ENCODE peak calls at places on chromosomes 6 and 20, in seven cellular contexts. One of them, this sample, is unnamed.

GRCh38 chr6:140052757-140053729 is 678.6 kb upstream of the CITED2 start:
- DNase-seq in fibroblast of the aortic adventitia: peak; percentile 54
- DNase-seq in A549: no peak
- DNase-seq in OCI-LY7: peak; percentile 4
- DNase-seq in upper lobe of right lung: no peak
- DNase-seq in adrenal gland: no peak
- DNase-seq in CD8-positive, alpha-beta T cell: no peak
- DNase-seq in this sample: peak; percentile 88

GRCh38 chr20:3101737-3102574 is 17.4 kb upstream of the AVP start:
- DNase-seq in fibroblast of the aortic adventitia: no peak
- DNase-seq in A549: no peak
- DNase-seq in upper lobe of right lung: no peak
- DNase-seq in OCI-LY7: no peak
- DNase-seq in adrenal gland: no peak
- DNase-seq in CD8-positive, alpha-beta T cell: peak; percentile 78
- DNase-seq in this sample: no peak

GRCh38 chr6:155349129-155349528 is 34.8 kb upstream of the TFB1M start:
- DNase-seq in adrenal gland: no peak
- DNase-seq in OCI-LY7: no peak
- DNase-seq in fibroblast of the aortic adventitia: peak; percentile 30
- DNase-seq in upper lobe of right lung: no peak
- DNase-seq in A549: no peak
- DNase-seq in CD8-positive, alpha-beta T cell: no peak
- DNase-seq in this sample: no peak

GRCh38 chr20:37990571-37991151 is 42.6 kb downstream of the TTI1 start:
- DNase-seq in OCI-LY7: peak; percentile 37
- DNase-seq in CD8-positive, alpha-beta T cell: no peak
- DNase-seq in adrenal gland: peak; percentile 61
- DNase-seq in upper lobe of right lung: peak; percentile 80
- DNase-seq in fibroblast of the aortic adventitia: peak; percentile 56
- DNase-seq in A549: peak; percentile 15
- DNase-seq in this sample: peak; percentile 65

GRCh38 chr6:11423667-11424066 is 113.9 kb upstream of the TMEM170B start:
- DNase-seq in fibroblast of the aortic adventitia: no peak
- DNase-seq in A549: no peak
- DNase-seq in upper lobe of right lung: no peak
- DNase-seq in adrenal gland: no peak
- DNase-seq in OCI-LY7: no peak
- DNase-seq in CD8-positive, alpha-beta T cell: no peak
- DNase-seq in this sample: no peak

GRCh38 chr6:45021652-45022051 is 306.5 kb upstream of the RUNX2 start:
- DNase-seq in adrenal gland: no peak
- DNase-seq in CD8-positive, alpha-beta T cell: no peak
- DNase-seq in OCI-LY7: no peak
- DNase-seq in upper lobe of right lung: no peak
- DNase-seq in A549: no peak
- DNase-seq in fibroblast of the aortic adventitia: peak; percentile 4
- DNase-seq in this sample: peak; percentile 42

GRCh38 chr6:151240036-151240685 is 394 bp downstream of the AKAP12 start:
- DNase-seq in A549: peak; percentile 60
- DNase-seq in upper lobe of right lung: peak; percentile 72
- DNase-seq in fibroblast of the aortic adventitia: peak; percentile 76
- DNase-seq in CD8-positive, alpha-beta T cell: no peak
- DNase-seq in OCI-LY7: no peak
- DNase-seq in adrenal gland: peak; percentile 59
- DNase-seq in this sample: peak; percentile 82

GRCh38 chr20:16476032-16476431 is 97.2 kb downstream of the KIF16B start:
- DNase-seq in CD8-positive, alpha-beta T cell: no peak
- DNase-seq in upper lobe of right lung: no peak
- DNase-seq in fibroblast of the aortic adventitia: peak; percentile 73
- DNase-seq in adrenal gland: no peak
- DNase-seq in OCI-LY7: peak; percentile 61
- DNase-seq in A549: peak; percentile 30
- DNase-seq in this sample: peak; percentile 73

GRCh38 chr6:167079853-167080297 is 43.0 kb upstream of the CCR6 start:
- DNase-seq in upper lobe of right lung: no peak
- DNase-seq in OCI-LY7: peak; percentile 87
- DNase-seq in CD8-positive, alpha-beta T cell: no peak
- DNase-seq in A549: no peak
- DNase-seq in adrenal gland: no peak
- DNase-seq in fibroblast of the aortic adventitia: no peak
- DNase-seq in this sample: no peak

GRCh38 chr6:134035823-134036296 is 16.6 kb downstream of the SLC2A12 start:
- DNase-seq in upper lobe of right lung: no peak
- DNase-seq in fibroblast of the aortic adventitia: peak; percentile 61
- DNase-seq in adrenal gland: no peak
- DNase-seq in OCI-LY7: peak; percentile 61
- DNase-seq in A549: peak; percentile 11
- DNase-seq in CD8-positive, alpha-beta T cell: no peak
- DNase-seq in this sample: peak; percentile 57

GRCh38 chr6:16130437-16130891 is 1.6 kb downstream of the MYLIP start:
- DNase-seq in A549: no peak
- DNase-seq in CD8-positive, alpha-beta T cell: no peak
- DNase-seq in adrenal gland: no peak
- DNase-seq in upper lobe of right lung: no peak
- DNase-seq in OCI-LY7: peak; percentile 20
- DNase-seq in fibroblast of the aortic adventitia: no peak
- DNase-seq in this sample: no peak

GRCh38 chr6:52233975-52234823 is 10.1 kb downstream of the IL17F start:
- DNase-seq in A549: peak; percentile 33
- DNase-seq in adrenal gland: peak; percentile 24
- DNase-seq in CD8-positive, alpha-beta T cell: no peak
- DNase-seq in upper lobe of right lung: no peak
- DNase-seq in OCI-LY7: peak; percentile 28
- DNase-seq in fibroblast of the aortic adventitia: peak; percentile 60
- DNase-seq in this sample: peak; percentile 52

GRCh38 chr6:158706369-158706982 is 56.6 kb downstream of the SYTL3 start:
- DNase-seq in fibroblast of the aortic adventitia: peak; percentile 57
- DNase-seq in adrenal gland: peak; percentile 56
- DNase-seq in CD8-positive, alpha-beta T cell: no peak
- DNase-seq in upper lobe of right lung: peak; percentile 75
- DNase-seq in A549: peak; percentile 73
- DNase-seq in OCI-LY7: peak; percentile 20
- DNase-seq in this sample: peak; percentile 68

GRCh38 chr6:3561745-3562144 is 104.9 kb upstream of the SLC22A23 start:
- DNase-seq in CD8-positive, alpha-beta T cell: no peak
- DNase-seq in adrenal gland: no peak
- DNase-seq in upper lobe of right lung: no peak
- DNase-seq in fibroblast of the aortic adventitia: peak; percentile 21
- DNase-seq in OCI-LY7: peak; percentile 6
- DNase-seq in A549: no peak
- DNase-seq in this sample: peak; percentile 35
- TF ChIP-seq CTCF in CD8-positive, alpha-beta T cell: no peak
- TF ChIP-seq CTCF in adrenal gland: no peak
- TF ChIP-seq CTCF in upper lobe of right lung: no peak
- TF ChIP-seq CTCF in fibroblast of the aortic adventitia: no peak
- TF ChIP-seq CTCF in OCI-LY7: no peak
- TF ChIP-seq CTCF in A549: no peak
- TF ChIP-seq CTCF in this sample: peak; percentile 41

GRCh38 chr6:70593118-70593486 is 26.4 kb downstream of the SDHAF4 start:
- DNase-seq in OCI-LY7: no peak
- DNase-seq in adrenal gland: no peak
- DNase-seq in A549: no peak
- DNase-seq in upper lobe of right lung: no peak
- DNase-seq in CD8-positive, alpha-beta T cell: no peak
- DNase-seq in fibroblast of the aortic adventitia: no peak
- DNase-seq in this sample: no peak

GRCh38 chr6:70590387-70590786 is 23.7 kb downstream of the SDHAF4 start:
- DNase-seq in upper lobe of right lung: no peak
- DNase-seq in fibroblast of the aortic adventitia: no peak
- DNase-seq in A549: no peak
- DNase-seq in OCI-LY7: no peak
- DNase-seq in adrenal gland: no peak
- DNase-seq in CD8-positive, alpha-beta T cell: no peak
- DNase-seq in this sample: no peak

GRCh38 chr6:70592391-70593117 is 25.8 kb downstream of the SDHAF4 start:
- DNase-seq in upper lobe of right lung: no peak
- DNase-seq in CD8-positive, alpha-beta T cell: no peak
- DNase-seq in OCI-LY7: no peak
- DNase-seq in A549: no peak
- DNase-seq in fibroblast of the aortic adventitia: peak; percentile 48
- DNase-seq in adrenal gland: no peak
- DNase-seq in this sample: no peak
- H3K4me3 ChIP-seq in upper lobe of right lung: no peak overlapping the region
- H3K4me3 ChIP-seq in CD8-positive, alpha-beta T cell: no peak overlapping the region
- H3K4me3 ChIP-seq in OCI-LY7: no peak overlapping the region
- H3K4me3 ChIP-seq in A549: no peak overlapping the region
- H3K4me3 ChIP-seq in fibroblast of the aortic adventitia: no peak overlapping the region
- H3K4me3 ChIP-seq in adrenal gland: no peak overlapping the region
- H3K4me3 ChIP-seq in this sample: no peak overlapping the region

GRCh38 chr6:33761922-33762629 is 15.4 kb upstream of the IP6K3 start:
- DNase-seq in adrenal gland: peak; percentile 80
- DNase-seq in CD8-positive, alpha-beta T cell: peak; percentile 57
- DNase-seq in OCI-LY7: peak; percentile 52
- DNase-seq in upper lobe of right lung: peak; percentile 80
- DNase-seq in A549: peak; percentile 40
- DNase-seq in fibroblast of the aortic adventitia: peak; percentile 39
- DNase-seq in this sample: peak; percentile 61
- TF ChIP-seq CTCF in adrenal gland: peak; percentile 69
- TF ChIP-seq CTCF in CD8-positive, alpha-beta T cell: no peak
- TF ChIP-seq CTCF in OCI-LY7: peak; percentile 75
- TF ChIP-seq CTCF in upper lobe of right lung: peak; percentile 50
- TF ChIP-seq CTCF in A549: peak; percentile 64
- TF ChIP-seq CTCF in fibroblast of the aortic adventitia: peak; percentile 61
- TF ChIP-seq CTCF in this sample: peak; percentile 77

GRCh38 chr20:62816879-62817873 is at the start of gene COL9A3:
- DNase-seq in fibroblast of the aortic adventitia: no peak
- DNase-seq in CD8-positive, alpha-beta T cell: no peak
- DNase-seq in adrenal gland: no peak
- DNase-seq in A549: no peak
- DNase-seq in OCI-LY7: no peak
- DNase-seq in upper lobe of right lung: no peak
- DNase-seq in this sample: no peak
- H3K4me3 ChIP-seq in fibroblast of the aortic adventitia: peak within 1 kb of the TSS; percentile 31
- H3K4me3 ChIP-seq in CD8-positive, alpha-beta T cell: peak within 1 kb of the TSS; percentile 35
- H3K4me3 ChIP-seq in adrenal gland: no peak within 1 kb of the TSS
- H3K4me3 ChIP-seq in A549: peak within 1 kb of the TSS; percentile 40
- H3K4me3 ChIP-seq in OCI-LY7: no peak within 1 kb of the TSS
- H3K4me3 ChIP-seq in upper lobe of right lung: peak within 1 kb of the TSS; percentile 14
- H3K4me3 ChIP-seq in this sample: no peak within 1 kb of the TSS

GRCh38 chr6:107800564-107801164 is 23.4 kb downstream of the SCML4 start:
- DNase-seq in fibroblast of the aortic adventitia: peak; percentile 11
- DNase-seq in CD8-positive, alpha-beta T cell: no peak
- DNase-seq in adrenal gland: no peak
- DNase-seq in OCI-LY7: no peak
- DNase-seq in upper lobe of right lung: no peak
- DNase-seq in A549: no peak
- DNase-seq in this sample: peak; percentile 18
- TF ChIP-seq CTCF in fibroblast of the aortic adventitia: peak; percentile 26
- TF ChIP-seq CTCF in CD8-positive, alpha-beta T cell: peak; percentile 40
- TF ChIP-seq CTCF in adrenal gland: no peak
- TF ChIP-seq CTCF in OCI-LY7: peak; percentile 60
- TF ChIP-seq CTCF in upper lobe of right lung: no peak
- TF ChIP-seq CTCF in A549: no peak
- TF ChIP-seq CTCF in this sample: no peak

DNA sequence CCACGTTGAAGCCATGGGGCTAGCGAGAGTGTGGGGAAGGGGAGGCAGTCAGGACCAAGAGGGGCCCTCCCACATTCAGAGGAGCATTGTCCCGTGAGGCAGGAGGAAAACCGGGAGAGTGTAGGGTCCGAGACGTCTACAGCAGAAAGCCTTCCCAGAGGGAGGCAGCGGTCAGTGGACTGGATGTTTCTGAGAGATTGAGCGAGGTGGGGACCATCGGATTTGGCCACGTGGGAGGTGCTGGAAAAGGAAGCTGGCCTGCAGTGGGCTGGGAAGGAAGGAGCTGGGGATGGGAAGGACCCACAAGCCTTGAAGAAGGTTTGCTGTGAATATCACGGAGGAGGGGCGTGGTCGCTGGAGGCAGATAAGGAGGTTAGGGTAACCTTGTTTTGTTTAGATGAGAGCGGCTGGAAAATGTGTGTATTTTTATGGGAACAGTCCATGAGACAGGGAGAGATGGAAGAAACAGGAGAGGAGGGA is 119.0 kb upstream of the RNF24 start:
- DNase-seq in adrenal gland: no peak
- DNase-seq in upper lobe of right lung: no peak
- DNase-seq in OCI-LY7: no peak
- DNase-seq in A549: no peak
- DNase-seq in CD8-positive, alpha-beta T cell: no peak
- DNase-seq in fibroblast of the aortic adventitia: no peak
- DNase-seq in this sample: no peak
- H3K4me3 ChIP-seq in adrenal gland: no peak overlapping the region
- H3K4me3 ChIP-seq in upper lobe of right lung: no peak overlapping the region
- H3K4me3 ChIP-seq in OCI-LY7: no peak overlapping the region
- H3K4me3 ChIP-seq in A549: peak overlapping the region; percentile 17
- H3K4me3 ChIP-seq in CD8-positive, alpha-beta T cell: no peak overlapping the region
- H3K4me3 ChIP-seq in fibroblast of the aortic adventitia: no peak overlapping the region
- H3K4me3 ChIP-seq in this sample: no peak overlapping the region

GRCh38 chr6:93584280-93584679 is 164.9 kb upstream of the EPHA7 start:
- DNase-seq in fibroblast of the aortic adventitia: no peak
- DNase-seq in upper lobe of right lung: no peak
- DNase-seq in adrenal gland: no peak
- DNase-seq in A549: no peak
- DNase-seq in CD8-positive, alpha-beta T cell: no peak
- DNase-seq in OCI-LY7: no peak
- DNase-seq in this sample: no peak
- TF ChIP-seq CTCF in fibroblast of the aortic adventitia: no peak
- TF ChIP-seq CTCF in upper lobe of right lung: no peak
- TF ChIP-seq CTCF in adrenal gland: no peak
- TF ChIP-seq CTCF in A549: no peak
- TF ChIP-seq CTCF in CD8-positive, alpha-beta T cell: no peak
- TF ChIP-seq CTCF in OCI-LY7: no peak
- TF ChIP-seq CTCF in this sample: no peak

DNA sequence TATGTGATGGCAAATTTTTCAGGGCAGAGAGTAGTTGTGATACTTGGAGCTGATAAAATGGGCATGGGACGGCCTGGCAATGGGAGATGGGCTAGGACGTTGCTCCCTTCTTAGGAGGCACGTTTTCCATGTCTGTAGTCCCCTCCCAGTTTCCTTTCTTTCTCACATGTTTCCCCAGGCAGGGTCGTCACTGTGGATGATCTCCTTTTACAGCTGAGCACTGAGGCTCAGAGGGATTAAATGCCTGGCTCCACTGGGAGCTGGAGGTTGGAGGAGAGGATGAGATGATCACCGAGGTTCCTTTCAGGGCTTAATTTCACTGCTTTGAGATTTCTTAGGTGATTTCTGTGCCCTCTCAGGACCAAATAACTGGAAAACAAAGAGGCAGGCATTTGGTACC is 136.7 kb downstream of the SOBP start:
- DNase-seq in fibroblast of the aortic adventitia: no peak
- DNase-seq in adrenal gland: no peak
- DNase-seq in OCI-LY7: no peak
- DNase-seq in upper lobe of right lung: no peak
- DNase-seq in A549: no peak
- DNase-seq in CD8-positive, alpha-beta T cell: no peak
- DNase-seq in this sample: no peak
- H3K4me3 ChIP-seq in fibroblast of the aortic adventitia: no peak overlapping the region
- H3K4me3 ChIP-seq in adrenal gland: no peak overlapping the region
- H3K4me3 ChIP-seq in OCI-LY7: no peak overlapping the region
- H3K4me3 ChIP-seq in upper lobe of right lung: no peak overlapping the region
- H3K4me3 ChIP-seq in A549: no peak overlapping the region
- H3K4me3 ChIP-seq in CD8-positive, alpha-beta T cell: no peak overlapping the region
- H3K4me3 ChIP-seq in this sample: no peak overlapping the region

This sample was measured in cardiac fibroblast.